ENCODE peak calls at places on chromosomes 2 and 18, in five cellular contexts. V is stimulated activated CD4-positive, alpha-beta T cell treated with anti-CD3 and anti-CD28 coated beads, Interleukin-15, amount 100 ng/mL, for 24 hours; J is IMR-90; K is sciatic nerve; M is CD8-positive, alpha-beta T cell. G is an unnamed sample.

GRCh38 chr2:24280161-24280560 is 80.2 kb downstream of the ITSN2 start:
- DNase-seq in J (no peak), V (no peak), K (no peak), M (no peak), G (no peak)

GRCh38 chr18:79962311-79962710 is 2.1 kb upstream of the HSBP1L1 start:
- DNase-seq in M (no peak), K (no peak), V (no peak), J (peak; percentile 61), G (no peak)

GRCh38 chr18:48186084-48186798 is 222.9 kb downstream of the ZBTB7C start:
- DNase-seq in M (no peak), V (no peak), K (no peak), J (no peak), G (no peak)

GRCh38 chr2:105723431-105723830 is 21.3 kb upstream of the NCK2 start:
- DNase-seq in M (no peak), V (no peak), J (no peak), K (no peak), G (no peak)

GRCh38 chr18:5546660-5547059 is 2.9 kb upstream of the EPB41L3 start:
- DNase-seq in K (no peak), V (no peak), M (no peak), J (peak; percentile 62), G (no peak)

GRCh38 chr18:24659837-24660720 is 199.6 kb downstream of the HRH4 start:
- DNase-seq in M (peak; percentile 29), V (peak; percentile 32), J (peak; percentile 18), K (peak; percentile 63), G (no peak)

GRCh38 chr2:218607436-218608115 is at the start of gene PLCD4:
- DNase-seq in J (peak; percentile 80), K (peak; percentile 62), V (no peak), M (no peak), G (no peak)

GRCh38 chr2:155830817-155831579 is 501.5 kb downstream of the NR4A2 start:
- DNase-seq in M (no peak), J (no peak), V (no peak), K (no peak), G (no peak)

GRCh38 chr2:101120124-101120996 is 30.8 kb downstream of the TBC1D8 start:
- DNase-seq in K (no peak), J (peak; percentile 29), V (no peak), M (no peak), G (no peak)

GRCh38 chr2:197947219-197947757 is 142.9 kb downstream of the PLCL1 start:
- DNase-seq in K (no peak), V (no peak), J (no peak), M (no peak), G (no peak)

GRCh38 chr2:128611421-128612320 is 293.0 kb upstream of the HS6ST1 start:
- DNase-seq in J (no peak), V (no peak), K (no peak), M (no peak), G (no peak)

GRCh38 chr2:15337996-15338666 is 223.0 kb downstream of the NBAS start:
- DNase-seq in K (no peak), M (no peak), J (no peak), V (no peak), G (no peak)

GRCh38 chr2:10935953-10936942 is 24.5 kb downstream of the KCNF1 start:
- DNase-seq in J (peak; percentile 100), K (no peak), M (no peak), V (no peak), G (peak; percentile 31)

G was measured in caudate nucleus.